ENCODE peak calls at places on chromosome 19, in seven cellular contexts. One of them, this sample, is unnamed.

GRCh38 chr19:7970716-7971448 is 27.4 kb upstream of the TIMM44 start:
- DNase-seq in foreskin fibroblast: peak
- DNase-seq in vagina: no peak
- DNase-seq in BE2C: peak
- DNase-seq in HCT116: peak
- DNase-seq in Panc1: no peak
- DNase-seq in lower leg skin: no peak
- DNase-seq in this sample: no peak

GRCh38 chr19:35061583-35062373 is 20.3 kb downstream of the HPN start:
- DNase-seq in foreskin fibroblast: peak
- DNase-seq in vagina: no peak
- DNase-seq in BE2C: no peak
- DNase-seq in HCT116: no peak
- DNase-seq in Panc1: no peak
- DNase-seq in lower leg skin: no peak
- DNase-seq in this sample: no peak

GRCh38 chr19:48874309-48875135 is 2.3 kb downstream of the PPP1R15A start:
- DNase-seq in foreskin fibroblast: peak
- DNase-seq in vagina: no peak
- DNase-seq in BE2C: peak
- DNase-seq in HCT116: no peak
- DNase-seq in Panc1: no peak
- DNase-seq in lower leg skin: no peak
- DNase-seq in this sample: no peak

GRCh38 chr19:7699422-7700127 is 2.4 kb downstream of the FCER2 start:
- DNase-seq in foreskin fibroblast: peak
- DNase-seq in vagina: no peak
- DNase-seq in BE2C: no peak
- DNase-seq in HCT116: no peak
- DNase-seq in Panc1: no peak
- DNase-seq in lower leg skin: no peak
- DNase-seq in this sample: no peak

GRCh38 chr19:49639401-49640112 is 386 bp downstream of the RRAS start:
- DNase-seq in foreskin fibroblast: no peak
- DNase-seq in vagina: no peak
- DNase-seq in BE2C: no peak
- DNase-seq in HCT116: no peak
- DNase-seq in Panc1: no peak
- DNase-seq in lower leg skin: peak
- DNase-seq in this sample: no peak

GRCh38 chr19:2529473-2529918 is 53.6 kb downstream of the GADD45B start:
- DNase-seq in foreskin fibroblast: peak
- DNase-seq in vagina: no peak
- DNase-seq in BE2C: peak
- DNase-seq in HCT116: peak
- DNase-seq in Panc1: peak
- DNase-seq in lower leg skin: peak
- DNase-seq in this sample: peak

GRCh38 chr19:33192010-33192409 is 2.1 kb upstream of the LRP3 start:
- DNase-seq in foreskin fibroblast: no peak
- DNase-seq in vagina: no peak
- DNase-seq in BE2C: no peak
- DNase-seq in HCT116: no peak
- DNase-seq in Panc1: no peak
- DNase-seq in lower leg skin: no peak
- DNase-seq in this sample: no peak

GRCh38 chr19:16875584-16876555 is 12.9 kb upstream of the F2RL3 start:
- DNase-seq in foreskin fibroblast: no peak
- DNase-seq in vagina: no peak
- DNase-seq in BE2C: no peak
- DNase-seq in HCT116: no peak
- DNase-seq in Panc1: no peak
- DNase-seq in lower leg skin: no peak
- DNase-seq in this sample: peak

GRCh38 chr19:29680447-29680846 is 15.2 kb downstream of the PLEKHF1 start:
- DNase-seq in foreskin fibroblast: no peak
- DNase-seq in vagina: no peak
- DNase-seq in BE2C: no peak
- DNase-seq in HCT116: no peak
- DNase-seq in Panc1: no peak
- DNase-seq in lower leg skin: no peak
- DNase-seq in this sample: no peak

GRCh38 chr19:49689133-49690072 is at the start of gene ADM5:
- DNase-seq in foreskin fibroblast: peak
- DNase-seq in vagina: no peak
- DNase-seq in BE2C: peak
- DNase-seq in HCT116: no peak
- DNase-seq in Panc1: no peak
- DNase-seq in lower leg skin: no peak
- DNase-seq in this sample: no peak

GRCh38 chr19:57096640-57097361 is 23.0 kb upstream of the USP29 start:
- DNase-seq in foreskin fibroblast: no peak
- DNase-seq in vagina: no peak
- DNase-seq in BE2C: no peak
- DNase-seq in HCT116: no peak
- DNase-seq in Panc1: no peak
- DNase-seq in lower leg skin: no peak
- DNase-seq in this sample: no peak

GRCh38 chr19:45117167-45117594 is 24.2 kb downstream of the PPP1R37 start:
- DNase-seq in foreskin fibroblast: no peak
- DNase-seq in vagina: no peak
- DNase-seq in BE2C: peak
- DNase-seq in HCT116: no peak
- DNase-seq in Panc1: no peak
- DNase-seq in lower leg skin: no peak
- DNase-seq in this sample: no peak

DNA sequence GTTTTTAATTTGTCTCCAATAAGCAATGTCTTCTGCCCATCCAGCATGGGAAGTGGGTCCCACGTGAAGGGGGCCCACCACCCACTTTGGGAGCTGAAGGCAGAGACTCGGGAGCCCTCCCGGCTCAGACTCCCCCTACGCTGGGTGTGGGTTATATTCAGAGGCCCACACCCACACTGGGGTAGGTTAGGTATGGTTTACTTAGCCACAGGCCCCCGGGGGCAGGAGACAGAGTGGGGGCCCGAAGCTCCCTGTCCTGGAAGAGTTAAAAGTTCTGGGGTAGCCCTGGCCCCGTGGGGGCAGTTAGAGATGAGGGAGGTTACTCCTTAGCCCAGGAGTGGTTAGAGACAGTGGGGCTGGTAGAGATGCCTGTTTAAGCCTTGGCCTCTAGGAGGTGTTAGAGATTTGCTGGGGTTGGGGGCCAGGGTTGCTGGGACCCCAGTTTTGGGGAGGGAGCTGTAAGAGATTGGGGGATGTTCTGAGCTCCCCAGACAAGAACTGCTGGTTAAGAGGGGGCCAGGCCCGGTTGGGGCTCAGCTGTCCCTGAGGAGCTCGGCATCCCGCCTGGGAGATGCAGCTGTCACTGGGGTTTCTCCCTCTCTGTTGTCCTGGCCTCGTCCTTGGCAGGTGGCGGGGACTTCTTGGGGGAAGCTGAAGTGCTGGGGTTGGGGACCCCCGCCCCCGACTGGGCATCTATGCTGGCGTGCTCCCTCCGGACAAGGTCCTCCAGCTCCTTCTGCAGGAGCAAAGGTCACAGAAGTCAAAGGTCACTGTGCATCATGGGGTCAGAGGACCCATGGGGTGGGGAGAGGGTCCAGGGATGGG is 712 bp upstream of the RINL start:
- DNase-seq in foreskin fibroblast: no peak
- DNase-seq in vagina: no peak
- DNase-seq in BE2C: no peak
- DNase-seq in HCT116: no peak
- DNase-seq in Panc1: no peak
- DNase-seq in lower leg skin: no peak
- DNase-seq in this sample: no peak
- TF ChIP-seq CTCF in foreskin fibroblast: no peak
- TF ChIP-seq CTCF in vagina: no peak
- TF ChIP-seq CTCF in BE2C: no peak
- TF ChIP-seq CTCF in HCT116: peak
- TF ChIP-seq CTCF in Panc1: no peak
- TF ChIP-seq CTCF in lower leg skin: no peak
- TF ChIP-seq CTCF in this sample: no peak

GRCh38 chr19:1361601-1362384 is 21.9 kb upstream of the NDUFS7 start:
- DNase-seq in foreskin fibroblast: peak
- DNase-seq in vagina: no peak
- DNase-seq in BE2C: no peak
- DNase-seq in HCT116: no peak
- DNase-seq in Panc1: no peak
- DNase-seq in lower leg skin: no peak
- DNase-seq in this sample: no peak
- H3K4me3 ChIP-seq in foreskin fibroblast: peak
- H3K4me3 ChIP-seq in vagina: no peak
- H3K4me3 ChIP-seq in BE2C: peak
- H3K4me3 ChIP-seq in HCT116: no peak
- H3K4me3 ChIP-seq in Panc1: no peak
- H3K4me3 ChIP-seq in lower leg skin: no peak
- H3K4me3 ChIP-seq in this sample: no peak

GRCh38 chr19:54169149-54169731 is 3.7 kb downstream of the TMC4 start:
- DNase-seq in foreskin fibroblast: no peak
- DNase-seq in vagina: no peak
- DNase-seq in BE2C: no peak
- DNase-seq in HCT116: no peak
- DNase-seq in Panc1: no peak
- DNase-seq in lower leg skin: no peak
- DNase-seq in this sample: no peak

GRCh38 chr19:54173951-54174817 is 1.2 kb upstream of the TMC4 start:
- DNase-seq in foreskin fibroblast: no peak
- DNase-seq in vagina: no peak
- DNase-seq in BE2C: no peak
- DNase-seq in HCT116: no peak
- DNase-seq in Panc1: no peak
- DNase-seq in lower leg skin: no peak
- DNase-seq in this sample: no peak

GRCh38 chr19:54168174-54168917 is 4.6 kb downstream of the TMC4 start:
- DNase-seq in foreskin fibroblast: peak
- DNase-seq in vagina: no peak
- DNase-seq in BE2C: peak
- DNase-seq in HCT116: peak
- DNase-seq in Panc1: peak
- DNase-seq in lower leg skin: peak
- DNase-seq in this sample: no peak

GRCh38 chr19:54172413-54172763 is 572 bp downstream of the TMC4 start:
- DNase-seq in foreskin fibroblast: no peak
- DNase-seq in vagina: no peak
- DNase-seq in BE2C: no peak
- DNase-seq in HCT116: no peak
- DNase-seq in Panc1: no peak
- DNase-seq in lower leg skin: no peak
- DNase-seq in this sample: no peak

GRCh38 chr19:54172764-54173699 is at the start of gene TMC4:
- DNase-seq in foreskin fibroblast: no peak
- DNase-seq in vagina: no peak
- DNase-seq in BE2C: no peak
- DNase-seq in HCT116: peak
- DNase-seq in Panc1: no peak
- DNase-seq in lower leg skin: no peak
- DNase-seq in this sample: peak
- TF ChIP-seq CTCF in foreskin fibroblast: no peak
- TF ChIP-seq CTCF in vagina: no peak
- TF ChIP-seq CTCF in BE2C: no peak
- TF ChIP-seq CTCF in HCT116: peak
- TF ChIP-seq CTCF in Panc1: no peak
- TF ChIP-seq CTCF in lower leg skin: no peak
- TF ChIP-seq CTCF in this sample: peak

GRCh38 chr19:47436712-47437401 is 17.5 kb upstream of the MEIS3 start:
- DNase-seq in foreskin fibroblast: peak
- DNase-seq in vagina: no peak
- DNase-seq in BE2C: peak
- DNase-seq in HCT116: peak
- DNase-seq in Panc1: peak
- DNase-seq in lower leg skin: peak
- DNase-seq in this sample: no peak

GRCh38 chr19:47435883-47436417 is 16.6 kb upstream of the MEIS3 start:
- DNase-seq in foreskin fibroblast: no peak
- DNase-seq in vagina: no peak
- DNase-seq in BE2C: no peak
- DNase-seq in HCT116: no peak
- DNase-seq in Panc1: no peak
- DNase-seq in lower leg skin: no peak
- DNase-seq in this sample: no peak

GRCh38 chr19:47434088-47434487 is 14.8 kb upstream of the MEIS3 start:
- DNase-seq in foreskin fibroblast: no peak
- DNase-seq in vagina: no peak
- DNase-seq in BE2C: no peak
- DNase-seq in HCT116: no peak
- DNase-seq in Panc1: no peak
- DNase-seq in lower leg skin: no peak
- DNase-seq in this sample: no peak

GRCh38 chr19:47433121-47433520 is 13.8 kb upstream of the MEIS3 start:
- DNase-seq in foreskin fibroblast: no peak
- DNase-seq in vagina: no peak
- DNase-seq in BE2C: no peak
- DNase-seq in HCT116: no peak
- DNase-seq in Panc1: no peak
- DNase-seq in lower leg skin: no peak
- DNase-seq in this sample: no peak

GRCh38 chr19:47435196-47435595 is 15.9 kb upstream of the MEIS3 start:
- DNase-seq in foreskin fibroblast: no peak
- DNase-seq in vagina: no peak
- DNase-seq in BE2C: no peak
- DNase-seq in HCT116: no peak
- DNase-seq in Panc1: no peak
- DNase-seq in lower leg skin: no peak
- DNase-seq in this sample: no peak
- H3K4me3 ChIP-seq in foreskin fibroblast: no peak
- H3K4me3 ChIP-seq in vagina: no peak
- H3K4me3 ChIP-seq in BE2C: no peak
- H3K4me3 ChIP-seq in HCT116: no peak
- H3K4me3 ChIP-seq in Panc1: no peak
- H3K4me3 ChIP-seq in lower leg skin: no peak
- H3K4me3 ChIP-seq in this sample: no peak